ENCODE peak calls at places on chromosomes 1 and 21, in five cellular contexts. N is sigmoid colon, O is uterus, J is breast epithelium, K is endothelial cell of umbilical vein. A is an unnamed sample.

GRCh38 chr1:38029725-38030511 is 16.7 kb downstream of the POU3F1 start:
- DNase-seq in O (peak; percentile 59), K (peak; percentile 79), J (no peak), N (peak; percentile 68), A (peak; percentile 91)

GRCh38 chr1:34500451-34500850 is 254.4 kb upstream of the GJB5 start:
- DNase-seq in K (no peak), N (no peak), J (no peak), O (no peak), A (peak; percentile 25)

GRCh38 chr1:56627019-56627635 is 18.0 kb upstream of the PRKAA2 start:
- DNase-seq in J (no peak), N (no peak), O (no peak), K (no peak), A (no peak)

GRCh38 chr1:23619299-23620188 is 60.2 kb upstream of the ID3 start:
- DNase-seq in J (peak; percentile 37), N (no peak), O (no peak), K (peak; percentile 46), A (no peak)

GRCh38 chr1:29749021-29749420 is 512.7 kb downstream of the PTPRU start:
- DNase-seq in J (no peak), O (no peak), N (no peak), K (no peak), A (no peak)

GRCh38 chr21:45972353-45972715 is 9.2 kb upstream of the COL6A1 start:
- DNase-seq in O (peak; percentile 67), K (no peak), N (peak; percentile 83), J (no peak), A (no peak)

GRCh38 chr21:25296239-25296638 is 311.0 kb downstream of the MRPL39 start:
- DNase-seq in O (no peak), K (no peak), N (no peak), J (no peak), A (peak; percentile 27)

GRCh38 chr1:204018460-204018859 is 54.5 kb upstream of the SOX13 start:
- DNase-seq in J (no peak), K (no peak), O (no peak), N (no peak), A (no peak)

DNA sequence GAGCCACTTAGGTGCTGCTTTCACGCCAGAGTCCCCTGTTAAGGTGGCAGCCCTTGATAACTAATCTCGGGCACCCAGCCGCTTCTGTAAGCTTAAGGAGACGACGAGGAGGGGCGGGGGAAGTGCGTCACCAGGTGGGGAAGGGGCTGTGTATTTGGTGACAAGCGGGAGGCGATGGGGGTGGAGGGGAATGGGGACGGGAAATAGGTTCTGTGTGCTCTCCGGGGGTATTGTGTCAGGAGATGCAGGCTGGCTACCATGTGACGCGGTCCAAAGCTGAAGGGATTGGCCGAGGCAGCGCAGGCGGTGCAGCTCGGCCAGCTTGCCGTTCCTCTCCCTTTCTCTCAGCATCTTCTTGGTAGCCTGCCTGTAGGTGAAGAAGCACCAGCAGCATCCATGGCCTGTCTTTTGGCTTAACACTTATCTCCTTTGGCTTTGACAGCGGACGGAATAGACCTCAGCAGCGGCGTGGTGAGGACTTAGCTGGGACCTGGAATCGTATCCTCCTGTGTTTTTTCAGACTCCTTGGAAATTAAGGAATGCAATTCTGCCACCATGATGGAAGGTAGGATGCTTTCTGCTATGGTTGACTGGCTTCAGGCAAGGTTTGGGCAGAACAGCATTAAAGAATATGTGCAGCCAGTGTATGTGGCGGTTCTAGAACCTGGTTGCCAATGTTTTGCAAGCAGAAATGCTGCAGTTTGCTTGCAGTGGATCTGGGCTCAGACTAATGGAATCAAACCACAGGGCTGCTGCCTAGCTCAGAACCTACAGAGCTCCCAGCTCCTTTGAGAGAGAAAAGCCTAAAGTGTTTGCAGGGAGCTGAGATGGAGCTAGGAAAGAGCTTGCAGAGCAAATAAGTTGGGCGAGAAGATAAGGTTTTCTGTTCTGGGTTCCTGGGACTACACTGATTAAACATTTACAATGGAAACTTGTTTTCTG is at the start of gene SGIP1:
- DNase-seq in J (peak; percentile 42), K (peak; percentile 88), N (peak; percentile 80), O (peak; percentile 68), A (no peak)
- TF ChIP-seq POLR2A in J (no peak), K (no peak), N (no peak), O (peak; percentile 43), A (peak; percentile 19)

DNA sequence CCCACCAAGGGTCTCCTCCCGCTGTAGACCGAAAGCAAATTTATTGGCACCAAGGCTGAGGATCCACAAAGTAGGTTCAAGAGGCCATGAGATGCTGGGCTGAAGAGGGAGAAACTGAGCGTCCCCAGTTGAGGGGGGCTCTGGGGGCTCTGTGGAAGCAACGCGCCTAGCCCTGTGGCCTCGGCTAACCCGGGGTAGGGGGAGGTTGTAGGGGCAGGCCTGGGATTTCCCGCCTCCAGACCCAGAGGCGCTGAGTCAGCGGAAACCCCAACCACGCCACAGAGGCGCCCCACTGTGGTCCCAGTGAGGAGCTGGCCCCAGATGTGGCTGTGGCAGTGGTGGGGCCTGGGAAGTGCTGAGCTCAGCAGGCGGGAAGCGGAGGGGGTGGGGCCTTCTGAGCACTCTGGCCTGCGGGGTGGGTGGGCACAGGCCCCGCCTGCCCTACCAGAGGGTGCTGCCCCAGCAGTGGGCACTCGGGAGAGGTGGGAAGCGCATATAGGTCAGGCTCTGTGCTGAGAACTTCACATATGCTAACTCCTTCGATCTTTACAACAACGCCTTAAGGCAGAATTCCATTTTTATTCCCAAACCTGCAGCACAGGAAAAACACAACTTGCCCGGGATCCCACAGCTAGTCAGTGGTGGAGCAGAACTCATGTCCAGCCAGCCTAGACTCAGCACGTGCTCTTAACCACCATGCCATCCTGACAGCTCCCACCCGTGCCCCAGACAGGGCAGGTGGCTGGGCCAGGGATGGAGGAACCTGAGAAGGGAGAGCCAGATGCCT is 1.5 kb upstream of the COL16A1 start:
- DNase-seq in K (no peak), J (peak; percentile 32), O (peak; percentile 63), N (peak; percentile 90), A (no peak)
- TF ChIP-seq CTCF in K (peak; percentile 5), J (no peak), O (peak; percentile 49), N (peak; percentile 40), A (no peak)

DNA sequence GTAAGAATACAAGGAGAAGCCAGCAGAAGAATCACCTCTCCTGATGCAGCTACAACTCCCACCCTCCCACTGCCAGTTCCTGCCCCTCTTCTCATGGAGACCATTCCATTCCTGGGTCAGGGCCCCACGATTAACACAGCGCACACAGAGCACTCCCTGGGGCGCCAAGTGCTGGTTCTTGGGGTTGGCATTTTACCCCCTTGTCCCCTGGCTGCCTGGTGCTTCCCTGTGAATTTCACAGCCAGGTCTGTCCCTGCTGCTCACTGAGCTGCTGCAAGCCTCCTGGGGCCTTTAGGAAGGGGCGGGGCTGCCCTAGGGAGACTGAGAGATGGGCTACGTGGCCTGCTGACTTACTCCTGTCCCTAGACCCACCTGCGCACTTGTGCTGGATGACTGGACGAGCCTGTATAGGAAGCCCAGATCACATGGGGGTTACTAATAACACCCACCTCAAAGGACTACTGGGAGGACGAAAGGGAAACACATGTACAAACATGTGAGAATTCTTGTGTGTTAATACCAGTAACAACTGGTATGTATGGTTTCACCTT is 4.8 kb downstream of the ZNF672 start:
- DNase-seq in J (no peak), N (no peak), K (no peak), O (no peak), A (no peak)
- TF ChIP-seq POLR2A in J (no peak), N (no peak), K (no peak), O (no peak), A (no peak)

DNA sequence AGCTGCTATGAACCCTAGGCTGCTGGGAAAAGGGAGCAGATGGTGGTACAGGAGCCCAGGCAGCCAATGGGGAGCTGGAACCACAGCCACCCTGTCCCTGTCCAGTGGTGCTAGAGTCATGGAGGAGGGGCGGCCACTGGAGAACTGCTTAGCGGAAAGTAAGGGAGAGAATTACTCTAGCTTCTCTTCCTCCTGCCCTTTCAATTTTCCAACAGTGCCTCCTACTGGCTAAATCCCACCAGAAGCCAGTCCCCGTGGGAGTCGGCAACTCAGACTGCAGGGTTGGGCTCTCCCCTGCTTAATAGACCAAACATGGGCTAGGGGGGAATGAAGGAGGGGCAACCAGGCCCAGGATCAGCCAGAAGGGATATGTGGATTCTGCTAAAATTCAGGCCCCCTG is 154.5 kb downstream of the ACTL8 start:
- DNase-seq in N (no peak), J (no peak), K (no peak), O (no peak), A (peak; percentile 21)
- TF ChIP-seq CTCF in N (no peak), J (no peak), K (no peak), O (no peak), A (no peak)

GRCh38 chr1:247209306-247209900 is 37.6 kb upstream of the ZNF124 start:
- DNase-seq in N (no peak), O (no peak), K (no peak), J (no peak), A (no peak)
- TF ChIP-seq POLR2A in N (no peak), O (no peak), K (no peak), J (no peak), A (no peak)

GRCh38 chr1:68372487-68372886 is 77.3 kb downstream of the RPE65 start:
- DNase-seq in N (no peak), K (no peak), O (no peak), J (no peak), A (no peak)
- TF ChIP-seq CTCF in N (no peak), K (no peak), O (no peak), J (no peak), A (no peak)

A was measured in adrenal gland.